ENCODE peak calls at places on chromosomes 3 and 15, in six cellular contexts. A is tibial nerve, I is stomach, J is tibial artery, U is heart right ventricle, P is GM23248. C is an unnamed sample. For H3K36me3, the result is how much of the 10 kb centered on the place peaks cover.

GRCh38 chr3:196941846-196942225 is 492 bp downstream of the NCBP2 start:
- DNase-seq in A (no peak), I (peak), J (peak), U (peak), P (peak), C (peak)

GRCh38 chr3:36678216-36679013 is 85.9 kb downstream of the DCLK3 start:
- DNase-seq in A (no peak), I (no peak), J (no peak), U (no peak), P (peak), C (no peak)

GRCh38 chr3:113035387-113035982 is 44.7 kb downstream of the GTPBP8 start:
- DNase-seq in A (peak), I (peak), J (no peak), U (no peak), P (peak), C (peak)

GRCh38 chr3:57160046-57160730 is 5.0 kb downstream of the IL17RD start:
- DNase-seq in A (no peak), I (no peak), J (no peak), U (peak), P (no peak), C (no peak)

GRCh38 chr3:52078781-52079560 is 22.6 kb upstream of the DUSP7 start:
- DNase-seq in A (no peak), I (no peak), J (no peak), U (no peak), P (no peak), C (no peak)

GRCh38 chr3:173711619-173712018 is 314.1 kb downstream of the NLGN1 start:
- DNase-seq in A (no peak), I (no peak), J (no peak), U (no peak), P (no peak), C (no peak)

GRCh38 chr3:128348805-128349531 is 117.7 kb downstream of the DNAJB8 start:
- DNase-seq in A (no peak), I (no peak), J (no peak), U (no peak), P (peak), C (peak)

GRCh38 chr3:149716984-149717383 is 35.3 kb downstream of the COMMD2 start:
- DNase-seq in A (no peak), I (no peak), J (no peak), U (no peak), P (no peak), C (no peak)

GRCh38 chr15:96585634-96586386 is 255.3 kb downstream of the NR2F2 start:
- DNase-seq in A (no peak), I (no peak), J (no peak), U (no peak), P (peak), C (no peak)

GRCh38 chr15:43749690-43750345 is 3.6 kb downstream of the PDIA3 start:
- DNase-seq in A (no peak), I (peak), J (no peak), U (no peak), P (peak), C (no peak)

GRCh38 chr15:29207027-29207757 is 62.4 kb downstream of the NSMCE3 start:
- DNase-seq in A (no peak), I (no peak), J (no peak), U (no peak), P (no peak), C (no peak)
- H3K4me3 ChIP-seq in A (no peak), I (no peak), J (no peak), U (no peak), P (no peak), C (no peak)

GRCh38 chr15:42175671-42176070 is 19.2 kb upstream of the PLA2G4F start:
- DNase-seq in A (no peak), I (no peak), J (no peak), U (no peak), P (no peak), C (no peak)
- H3K36me3 ChIP-seq in A (under half), I (half or more), J (half or more), U (under half), P (under half), C (under half)

DNA sequence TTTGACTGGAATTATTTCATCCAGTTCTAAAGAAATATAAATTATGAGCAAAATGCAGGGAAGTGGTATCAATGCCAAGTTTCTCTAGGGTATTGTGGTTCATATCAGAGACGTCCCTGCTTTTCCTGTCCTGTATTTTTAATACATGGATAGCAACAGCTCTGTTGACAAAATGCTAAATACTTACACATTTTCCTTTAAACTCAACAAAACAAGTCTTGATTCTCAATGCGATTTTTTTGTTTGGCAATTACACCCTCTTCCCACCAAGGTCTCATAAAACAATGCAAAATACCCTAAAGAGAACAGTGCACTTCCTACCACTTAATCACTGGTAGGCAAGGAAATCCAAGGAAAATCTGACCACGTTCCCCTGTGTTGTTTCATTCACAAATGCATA is 120.0 kb downstream of the DUT start:
- DNase-seq in A (no peak), I (no peak), J (no peak), U (no peak), P (no peak), C (no peak)
- H3K27ac ChIP-seq in A (no peak), I (no peak), J (no peak), U (no peak), P (peak), C (no peak)

DNA sequence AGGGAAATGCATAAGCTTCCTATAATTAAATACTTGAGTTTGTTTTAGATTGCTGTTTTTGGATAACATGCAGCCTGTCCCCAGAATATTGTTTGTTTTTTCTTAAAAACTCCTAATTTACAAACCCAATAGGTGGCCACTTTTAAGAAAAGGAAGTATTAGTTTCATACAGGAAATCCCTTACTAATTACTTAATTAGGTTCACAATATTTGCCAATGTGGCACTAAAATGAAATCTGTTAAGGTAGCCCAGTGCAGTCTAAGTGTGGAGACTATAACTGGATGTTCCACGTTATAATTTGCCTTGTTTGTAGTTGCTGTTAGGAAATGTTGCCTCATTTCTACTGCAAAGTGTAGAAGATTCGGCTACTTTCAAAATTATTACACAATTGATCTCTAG is 195.8 kb downstream of the BBX start:
- DNase-seq in A (no peak), I (no peak), J (no peak), U (no peak), P (no peak), C (no peak)
- H3K4me3 ChIP-seq in A (no peak), I (no peak), J (no peak), U (no peak), P (no peak), C (no peak)

DNA sequence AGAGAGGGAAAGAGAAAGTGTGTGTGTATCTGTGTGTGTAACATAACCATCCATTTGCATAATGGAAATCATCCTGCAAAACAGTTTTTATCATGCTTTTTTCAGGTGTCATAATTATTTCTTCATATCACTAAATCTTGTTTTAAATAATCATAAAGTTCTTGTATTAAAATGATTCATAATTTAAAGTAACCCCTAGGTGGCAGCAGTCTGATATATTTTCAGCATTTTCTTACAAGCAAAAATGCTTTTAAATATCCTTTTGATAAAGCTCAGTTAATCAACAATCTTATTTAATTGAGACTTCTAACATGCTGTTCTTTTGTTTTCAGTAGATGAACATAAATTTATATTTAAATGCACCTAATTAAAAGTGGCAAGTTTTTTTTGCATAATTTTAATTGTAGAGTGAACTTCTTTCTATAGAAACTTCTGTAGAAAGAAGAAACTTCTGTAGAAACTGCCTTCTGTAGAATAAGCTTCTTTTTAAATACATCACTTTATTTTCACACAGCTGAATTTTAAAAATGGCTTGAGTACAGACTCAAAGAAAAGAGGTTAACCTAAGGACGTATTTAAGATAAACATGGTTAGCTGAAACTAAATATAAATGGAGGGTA is 72.5 kb downstream of the OPA1 start:
- DNase-seq in A (no peak), I (no peak), J (no peak), U (no peak), P (peak), C (no peak)
- H3K36me3 ChIP-seq in A (under half), I (half or more), J (half or more), U (under half), P (under half), C (under half)

DNA sequence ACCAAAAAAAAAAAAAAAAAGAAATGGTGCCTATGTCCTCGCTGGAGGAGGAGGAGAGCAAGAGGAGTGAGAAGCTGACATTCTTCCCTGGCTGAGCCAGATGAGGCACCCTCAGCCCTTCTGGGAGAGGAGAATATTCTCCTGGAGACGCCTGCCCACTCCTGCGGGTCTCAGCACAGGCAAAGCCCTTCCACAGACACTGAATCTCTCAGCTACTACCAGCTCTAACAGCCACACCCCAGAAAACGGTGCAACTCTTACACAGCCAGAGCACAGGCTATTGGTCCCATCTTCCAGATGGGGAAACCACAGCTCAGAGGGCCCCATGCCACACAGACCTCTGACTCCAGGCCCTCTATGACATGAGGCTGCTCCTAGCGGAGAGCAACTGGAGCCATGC is 5.7 kb downstream of the RASL12 start:
- DNase-seq in A (no peak), I (no peak), J (peak), U (no peak), P (no peak), C (no peak)
- H3K27ac ChIP-seq in A (peak), I (no peak), J (peak), U (no peak), P (no peak), C (no peak)

DNA sequence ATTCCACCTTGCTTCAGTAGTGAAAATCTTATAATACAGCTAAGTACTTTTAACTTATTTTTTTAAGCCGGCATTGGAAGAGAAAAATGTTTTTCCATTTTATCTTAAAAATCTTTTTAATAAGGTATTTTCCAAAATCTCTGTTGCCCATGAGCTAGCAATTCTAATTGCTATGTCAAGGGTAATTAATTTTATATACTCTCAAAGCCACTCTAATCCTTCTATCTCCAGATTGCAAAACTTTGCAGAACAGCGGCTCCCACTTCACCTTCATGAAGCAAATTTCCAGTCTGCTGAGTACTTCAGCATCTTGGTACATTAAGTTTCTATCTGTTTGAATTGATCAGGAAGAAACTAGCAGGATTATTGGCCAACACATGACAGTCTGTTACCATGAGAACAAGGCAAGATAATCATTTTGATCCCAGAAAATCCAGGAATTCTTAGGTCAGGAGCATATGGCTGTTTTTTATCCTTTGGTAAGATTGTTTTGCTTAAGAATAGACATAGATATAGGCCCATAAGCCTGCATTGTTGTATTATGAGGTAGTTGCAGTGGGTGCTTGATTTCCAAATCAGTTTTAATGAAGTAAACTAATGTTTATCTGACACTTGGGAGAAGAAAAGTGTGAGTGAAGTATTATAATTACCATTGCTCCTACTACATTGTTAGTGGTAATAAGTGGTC is 6.0 kb downstream of the TIPARP start:
- DNase-seq in A (no peak), I (no peak), J (no peak), U (no peak), P (no peak), C (no peak)
- H3K4me3 ChIP-seq in A (no peak), I (peak), J (peak), U (no peak), P (peak), C (no peak)

DNA sequence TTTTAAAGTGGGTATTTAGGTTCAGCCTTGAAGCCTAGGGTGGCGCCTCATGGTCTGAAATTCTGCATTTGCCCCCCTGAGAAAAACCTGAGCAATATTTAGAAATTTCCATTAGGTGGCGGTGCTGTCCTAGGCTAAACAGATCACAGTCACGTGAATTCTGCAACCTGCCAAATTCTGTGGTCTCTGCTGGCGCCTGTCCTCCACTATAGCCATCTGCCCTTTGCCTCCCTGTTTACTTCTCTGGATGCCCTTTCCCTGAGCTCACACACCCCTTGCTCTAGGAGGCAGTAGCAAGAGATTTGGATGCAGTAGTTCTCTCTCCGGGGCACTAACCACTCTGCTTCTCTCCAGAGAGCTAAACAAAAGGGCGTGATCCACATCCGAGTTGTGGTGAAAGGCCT is 9.1 kb downstream of the MRPS11 start:
- DNase-seq in A (peak), I (peak), J (no peak), U (no peak), P (peak), C (no peak)
- H3K36me3 ChIP-seq in A (under half), I (half or more), J (under half), U (under half), P (under half), C (under half)

DNA sequence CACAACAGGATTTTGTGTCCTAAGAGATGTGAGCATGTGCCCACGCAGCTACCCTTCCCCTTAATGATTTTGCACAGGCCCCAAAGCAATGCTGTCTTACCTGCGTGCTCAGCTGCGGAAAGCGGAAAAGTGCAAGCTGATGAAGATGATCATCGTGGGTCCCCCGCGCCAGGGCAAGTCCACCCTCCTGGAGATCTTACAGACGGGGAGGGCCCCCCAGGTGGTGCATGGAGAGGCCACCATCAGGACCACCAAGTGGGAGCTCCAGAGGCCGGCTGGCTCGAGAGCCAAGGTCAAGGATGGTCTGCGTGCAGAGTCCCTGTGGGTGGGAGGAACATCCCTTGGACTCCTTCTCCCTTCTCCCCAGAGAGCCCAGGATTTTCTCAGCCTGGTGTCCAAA is 103.1 kb downstream of the LRRK1 start:
- DNase-seq in A (no peak), I (peak), J (peak), U (no peak), P (no peak), C (no peak)
- H3K27ac ChIP-seq in A (no peak), I (no peak), J (no peak), U (peak), P (no peak), C (no peak)